ENCODE peak calls at places on chromosomes 5 and 9, in four cellular contexts. Z, Y, E and K are unnamed samples.

GRCh38 chr9:138049779-138050471 is 172.3 kb downstream of the CACNA1B start:
- DNase-seq in Z (no peak), Y (no peak), E (no peak), K (no peak)

GRCh38 chr5:60514152-60514551 is 185.8 kb downstream of the DEPDC1B start:
- DNase-seq in Z (no peak), Y (no peak), E (no peak), K (no peak)

GRCh38 chr9:83062653-83063527 is at the start of gene RASEF:
- DNase-seq in Z (no peak), Y (no peak), E (no peak), K (no peak)

GRCh38 chr5:13346401-13346800 is 598.1 kb downstream of the DNAH5 start:
- DNase-seq in Z (no peak), Y (no peak), E (no peak), K (no peak)

GRCh38 chr5:73300520-73301207 is 127.7 kb downstream of the TMEM174 start:
- DNase-seq in Z (no peak), Y (no peak), E (no peak), K (no peak)

GRCh38 chr9:33167949-33168535 is 906 bp upstream of the B4GALT1 start:
- DNase-seq in Z (no peak), Y (no peak), E (peak; percentile 49), K (no peak)

GRCh38 chr5:180820788-180821321 is 18.2 kb upstream of the MGAT1 start:
- DNase-seq in Z (no peak), Y (no peak), E (no peak), K (no peak)

GRCh38 chr5:65812648-65813047 is 90.6 kb downstream of the NLN start:
- DNase-seq in Z (no peak), Y (no peak), E (no peak), K (no peak)

GRCh38 chr5:82319192-82319591 is 41.0 kb upstream of the RPS23 start:
- DNase-seq in Z (no peak), Y (no peak), E (no peak), K (no peak)

GRCh38 chr9:137680445-137681358 is 61.9 kb downstream of the EHMT1 start:
- DNase-seq in Z (no peak), Y (no peak), E (no peak), K (no peak)

GRCh38 chr9:134371731-134372130 is 45.5 kb downstream of the RXRA start:
- DNase-seq in Z (no peak), Y (peak; percentile 73), E (no peak), K (peak; percentile 73)

GRCh38 chr5:145682197-145682895 is 152.8 kb downstream of the PRELID2 start:
- DNase-seq in Z (no peak), Y (no peak), E (no peak), K (no peak)

GRCh38 chr9:85332487-85332886 is 409.3 kb downstream of the AGTPBP1 start:
- DNase-seq in Z (no peak), Y (no peak), E (no peak), K (no peak)

GRCh38 chr5:148542812-148543211 is 111.5 kb downstream of the HTR4 start:
- DNase-seq in Z (no peak), Y (no peak), E (no peak), K (no peak)

GRCh38 chr9:88773627-88774244 is 217.5 kb upstream of the S1PR3 start:
- DNase-seq in Z (no peak), Y (no peak), E (no peak), K (no peak)
- TF ChIP-seq CTCF in Z (no peak), Y (peak; percentile 31), E (no peak), K (no peak)

DNA sequence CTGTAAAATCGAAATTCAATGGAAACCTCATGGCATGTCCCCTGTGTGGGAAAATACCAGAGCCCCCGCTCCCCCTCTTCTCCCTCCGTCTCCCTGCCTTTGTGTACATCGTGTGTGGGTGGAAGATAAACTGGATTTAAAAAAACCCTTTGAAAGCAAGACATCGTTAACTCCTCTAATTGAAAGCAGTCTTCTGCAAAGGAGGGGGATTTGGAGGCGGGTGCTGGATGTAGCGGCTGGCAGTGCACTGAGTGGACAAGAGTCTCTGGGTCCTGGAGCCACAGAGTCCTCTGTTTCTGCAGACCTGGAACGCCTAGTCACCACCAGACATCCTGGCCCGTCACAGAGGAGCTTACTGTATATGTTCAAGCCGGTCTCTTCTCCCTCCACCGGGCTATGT is 169.4 kb downstream of the PAPPA start:
- DNase-seq in Z (no peak), Y (no peak), E (no peak), K (no peak)
- H3K27ac ChIP-seq in Z (no peak overlapping the region), Y (no peak overlapping the region), E (no peak overlapping the region), K (no peak overlapping the region)

GRCh38 chr5:178861627-178862026 is 1.9 kb downstream of the ZNF354B start:
- DNase-seq in Z (no peak), Y (no peak), E (no peak), K (no peak)

GRCh38 chr5:178854284-178854683 is 5.5 kb upstream of the ZNF354B start:
- DNase-seq in Z (no peak), Y (no peak), E (no peak), K (no peak)

DNA sequence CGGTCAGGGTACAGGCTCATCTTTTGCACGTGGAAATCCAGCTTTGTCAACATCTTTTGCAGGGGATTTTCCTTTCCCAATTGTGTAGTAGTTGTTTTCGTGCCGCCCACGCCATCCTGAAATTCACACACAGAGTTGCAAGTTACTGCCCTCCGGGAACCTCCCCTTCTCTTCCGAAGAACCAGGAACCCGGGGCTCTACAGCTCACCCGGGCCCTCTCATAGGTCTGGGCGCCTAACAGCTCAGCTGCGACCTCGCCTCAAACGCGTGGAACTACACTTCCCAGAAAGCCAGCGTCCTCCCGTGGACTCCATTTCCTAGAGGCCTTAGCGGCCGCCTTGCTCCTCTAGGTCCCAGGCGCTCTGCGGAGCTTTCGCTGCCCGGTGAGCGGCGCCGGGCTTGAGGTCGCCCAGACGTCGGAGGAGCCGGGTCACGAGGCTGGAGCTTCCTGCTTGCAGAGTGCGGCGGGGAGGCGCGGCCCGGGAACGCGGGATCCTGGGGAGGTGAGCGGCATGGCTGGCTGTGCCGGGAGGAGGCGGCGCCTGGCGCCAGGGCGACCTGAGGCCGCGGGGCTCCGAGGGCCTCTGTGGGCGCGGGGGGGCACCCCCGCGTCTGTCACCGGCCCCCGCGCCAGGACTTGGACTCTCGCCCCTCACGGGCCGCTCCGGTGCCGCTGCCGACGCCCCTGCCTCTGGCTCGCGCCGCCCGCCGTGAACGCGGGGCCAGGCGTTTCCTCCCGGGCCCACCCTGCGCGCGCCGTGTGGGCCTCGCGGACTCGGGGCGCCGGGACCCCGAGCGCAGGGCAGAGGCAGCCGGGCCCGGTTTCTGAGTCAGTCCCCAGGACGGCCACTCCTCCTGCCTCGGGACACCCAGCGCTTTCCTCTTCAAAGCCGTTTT is at the start of gene ZNF354B:
- DNase-seq in Z (peak; percentile 74), Y (peak; percentile 89), E (peak; percentile 89), K (peak; percentile 88)
- TF ChIP-seq CTCF in Z (no peak), Y (no peak), E (peak; percentile 15), K (no peak)

DNA sequence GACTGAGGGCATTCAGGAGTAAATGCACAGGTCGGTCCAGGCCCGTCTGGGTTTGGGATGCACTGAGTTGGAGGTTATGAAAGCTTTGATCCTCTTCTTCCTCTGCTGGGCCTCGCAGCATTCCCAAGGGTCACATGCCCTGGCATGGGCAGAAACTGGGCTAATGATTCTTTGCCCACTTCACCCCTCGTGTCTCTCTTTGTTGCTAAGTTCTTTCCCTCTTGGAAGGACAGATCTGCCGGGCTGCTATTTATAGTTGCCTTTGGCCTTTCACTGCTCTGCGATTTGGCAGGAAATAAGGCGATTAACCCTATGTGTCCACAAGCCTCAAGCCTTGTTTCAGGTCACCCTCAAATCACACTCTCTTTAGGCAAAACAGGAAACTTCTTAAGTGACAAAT is 66.9 kb downstream of the ENTREP1 start:
- DNase-seq in Z (no peak), Y (no peak), E (no peak), K (no peak)
- H3K27ac ChIP-seq in Z (no peak overlapping the region), Y (peak overlapping the region; percentile 90), E (no peak overlapping the region), K (peak overlapping the region; percentile 63)

GRCh38 chr9:3647652-3648051 is 121.9 kb upstream of the RFX3 start:
- DNase-seq in Z (no peak), Y (no peak), E (no peak), K (no peak)
- TF ChIP-seq CTCF in Z (no peak), Y (no peak), E (no peak), K (no peak)